ENCODE peak calls at places on chromosomes 2 and 18, in seven cellular contexts. N, K, U, M, J, C and E are unnamed samples. For H4K20me1, the result is how much of the 10 kb centered on the place peaks cover.

GRCh38 chr2:230503798-230504197 is 87.8 kb downstream of the SP100 start:
- DNase-seq in N (no peak), K (no peak), J (peak), C (no peak), U (no peak), M (no peak), E (no peak)

GRCh38 chr2:180607501-180608060 is 372.8 kb upstream of the UBE2E3 start:
- DNase-seq in M (peak), N (no peak), C (no peak), J (no peak), K (no peak), U (no peak), E (no peak)

GRCh38 chr2:55843992-55844345 is 79.6 kb downstream of the EFEMP1 start:
- DNase-seq in U (no peak), J (no peak), M (no peak), N (no peak), K (no peak), C (no peak), E (no peak)

GRCh38 chr18:39655341-39655740 is 2089.7 kb upstream of the CELF4 start:
- DNase-seq in U (no peak), M (no peak), C (no peak), J (no peak), N (no peak), K (no peak), E (no peak)

GRCh38 chr2:12222561-12222960 is 476.1 kb downstream of the LPIN1 start:
- DNase-seq in J (no peak), M (no peak), N (no peak), K (no peak), U (no peak), C (no peak), E (no peak)

GRCh38 chr2:181573140-181573736 is 83.7 kb downstream of the CERKL start:
- DNase-seq in K (peak), C (no peak), J (peak), N (peak), M (peak), U (no peak), E (peak)

GRCh38 chr18:13006731-13007550 is 15.8 kb downstream of the CEP192 start:
- DNase-seq in C (no peak), K (no peak), U (no peak), J (no peak), N (no peak), M (no peak), E (no peak)

GRCh38 chr2:204973546-204974071 is 428.3 kb downstream of the PARD3B start:
- DNase-seq in C (no peak), M (no peak), J (no peak), N (no peak), U (no peak), K (no peak), E (no peak)

GRCh38 chr2:203763425-203764272 is 57.2 kb downstream of the CD28 start:
- DNase-seq in M (no peak), U (no peak), K (no peak), N (no peak), J (no peak), C (no peak), E (no peak)

GRCh38 chr18:54004828-54005227 is 219.6 kb downstream of the MBD2 start:
- DNase-seq in K (no peak), M (peak), N (no peak), U (peak), C (no peak), J (no peak), E (no peak)

GRCh38 chr18:8800041-8800441 is 94.7 kb downstream of the MTCL1 start:
- DNase-seq in U (no peak), M (no peak), J (peak), K (peak), N (no peak), C (no peak), E (peak)

GRCh38 chr2:183037660-183038340 is 457 bp downstream of the NCKAP1 start:
- DNase-seq in U (no peak), J (no peak), N (peak), K (no peak), M (peak), C (peak), E (peak)

GRCh38 chr2:119011162-119011909 is 69.3 kb downstream of the MARCO start:
- DNase-seq in M (peak), J (peak), K (peak), U (peak), C (peak), N (peak), E (peak)

GRCh38 chr18:36658611-36659010 is 170.2 kb downstream of the TPGS2 start:
- DNase-seq in N (no peak), K (no peak), U (no peak), C (no peak), J (no peak), M (no peak), E (no peak)

GRCh38 chr2:45004569-45005181 is 4.6 kb downstream of the SIX2 start:
- DNase-seq in N (no peak), K (no peak), M (no peak), J (peak), U (peak), C (no peak), E (no peak)

GRCh38 chr2:230323385-230324106 is 3.4 kb upstream of the SP140L start:
- DNase-seq in K (no peak), U (no peak), C (peak), J (no peak), N (no peak), M (peak), E (no peak)

GRCh38 chr2:237316339-237316738 is 97.6 kb downstream of the COL6A3 start:
- DNase-seq in C (no peak), J (no peak), U (no peak), K (no peak), N (no peak), M (no peak), E (no peak)

GRCh38 chr2:178829299-178829698 is 22.1 kb upstream of the TTN start:
- DNase-seq in N (no peak), U (no peak), J (peak), K (peak), M (no peak), C (no peak), E (peak)

GRCh38 chr18:74139888-74140287 is 7.7 kb downstream of the FBXO15 start:
- DNase-seq in N (no peak), U (no peak), J (peak), M (no peak), C (peak), K (peak), E (peak)

GRCh38 chr2:3398837-3399236 is 19.3 kb downstream of the TRAPPC12 start:
- DNase-seq in M (no peak), C (no peak), U (no peak), N (no peak), K (no peak), J (no peak), E (no peak)

GRCh38 chr18:58515175-58515574 is 113.7 kb downstream of the ALPK2 start:
- DNase-seq in J (no peak), C (no peak), N (no peak), M (no peak), K (no peak), U (peak), E (no peak)

GRCh38 chr2:132550285-132550684 is 119.7 kb downstream of the LYPD1 start:
- DNase-seq in N (no peak), U (no peak), J (no peak), M (no peak), K (no peak), C (no peak), E (no peak)

GRCh38 chr2:134258684-134259408 is 5.0 kb downstream of the MGAT5 start:
- DNase-seq in K (no peak), N (no peak), J (no peak), U (no peak), C (no peak), M (no peak), E (no peak)

GRCh38 chr2:240820014-240820606 is at the start of gene KIF1A:
- DNase-seq in U (peak), M (no peak), N (no peak), J (no peak), C (no peak), K (no peak), E (no peak)

GRCh38 chr2:203690110-203691047 is 16.1 kb upstream of the CD28 start:
- DNase-seq in C (no peak), M (no peak), K (no peak), U (no peak), J (peak), N (no peak), E (no peak)

GRCh38 chr2:75320893-75321292 is 121.6 kb upstream of the TACR1 start:
- DNase-seq in C (no peak), J (peak), M (no peak), N (no peak), K (no peak), U (no peak), E (no peak)

GRCh38 chr2:10124538-10125045 is 2.1 kb downstream of the RRM2 start:
- DNase-seq in N (peak), K (peak), C (no peak), U (no peak), J (peak), M (peak), E (peak)

GRCh38 chr2:31170071-31170698 is 31.9 kb upstream of the GALNT14 start:
- DNase-seq in U (peak), C (peak), K (peak), N (peak), M (peak), J (peak), E (peak)

GRCh38 chr2:228657807-228658402 is 476.4 kb upstream of the SPHKAP start:
- DNase-seq in K (peak), M (peak), J (peak), C (no peak), N (peak), U (no peak), E (peak)

DNA sequence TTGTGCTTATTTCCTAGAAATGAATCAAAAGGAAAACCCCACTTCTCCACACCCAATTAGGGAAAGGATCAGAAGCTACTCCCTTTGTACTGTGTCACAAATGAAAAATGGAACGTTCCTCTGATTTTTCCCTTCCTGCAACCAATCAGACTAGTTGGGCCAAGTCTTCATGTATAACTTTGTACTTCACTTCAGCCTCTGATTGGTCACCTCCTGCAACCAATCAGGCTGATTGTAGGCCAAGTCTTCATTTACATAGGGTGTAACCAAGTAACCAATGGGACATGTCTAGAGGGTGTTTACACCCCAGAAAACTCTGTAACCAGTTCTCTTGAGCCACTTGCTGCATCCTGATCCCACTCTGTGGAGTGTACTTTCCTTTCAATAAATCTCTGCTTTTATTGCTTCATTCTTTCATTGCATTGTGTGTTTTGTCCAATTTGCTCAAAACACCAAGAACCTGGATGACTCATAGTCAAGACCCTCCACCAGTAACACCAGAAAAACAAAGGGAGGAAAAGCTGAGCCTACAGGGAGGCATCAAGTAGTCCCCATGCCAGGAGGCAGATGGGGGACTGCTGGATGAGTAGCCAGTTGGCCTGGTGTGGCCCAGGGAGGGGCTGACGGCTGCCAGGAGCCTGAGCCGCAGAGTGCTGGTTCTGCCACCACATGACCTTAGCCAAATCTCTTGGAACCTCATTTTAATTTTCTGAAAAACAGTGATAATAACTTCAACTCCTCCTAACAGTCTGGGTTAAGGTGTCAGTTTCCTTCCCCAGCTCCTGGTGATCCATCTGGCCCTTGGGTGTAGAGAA is 46.1 kb downstream of the SOWAHC start:
- DNase-seq in U (no peak), J (no peak), K (no peak), N (no peak), M (peak), C (no peak), E (no peak)
- H3K4me2 ChIP-seq in U (no peak), J (no peak), K (no peak), N (no peak), M (peak), C (no peak), E (no peak)

GRCh38 chr2:32356735-32357544 is at the start of gene BIRC6:
- DNase-seq in U (peak), K (peak), J (peak), C (peak), M (peak), N (peak), E (peak)

GRCh38 chr2:32355976-32356734 is 668 bp upstream of the BIRC6 start:
- DNase-seq in C (no peak), J (no peak), M (no peak), U (no peak), N (no peak), K (no peak), E (peak)

GRCh38 chr2:32360416-32360815 is 3.6 kb downstream of the BIRC6 start:
- DNase-seq in U (no peak), K (peak), J (peak), N (no peak), M (no peak), C (no peak), E (peak)

GRCh38 chr2:32363588-32363987 is 6.8 kb downstream of the BIRC6 start:
- DNase-seq in K (peak), M (no peak), J (no peak), C (no peak), U (no peak), N (no peak), E (no peak)

GRCh38 chr2:32357545-32358482 is 991 bp downstream of the BIRC6 start:
- DNase-seq in K (peak), C (peak), J (peak), N (peak), M (peak), U (peak), E (peak)
- H4K20me1 ChIP-seq in K (under half), C (under half), J (half or more), N (under half), M (under half), U (under half), E (under half)

GRCh38 chr2:127753374-127753773 is 52.1 kb downstream of the SFT2D3 start:
- DNase-seq in U (no peak), K (no peak), M (no peak), N (no peak), C (no peak), J (no peak), E (no peak)

GRCh38 chr2:127743477-127744026 is 42.3 kb downstream of the SFT2D3 start:
- DNase-seq in M (no peak), N (no peak), K (no peak), C (no peak), J (no peak), U (no peak), E (no peak)

GRCh38 chr2:127747621-127748020 is 46.3 kb downstream of the SFT2D3 start:
- DNase-seq in K (no peak), U (no peak), M (no peak), N (no peak), C (no peak), J (no peak), E (no peak)
- TF ChIP-seq CTCF in K (no peak), U (no peak), M (no peak), N (no peak), C (no peak), J (no peak), E (no peak)

DNA sequence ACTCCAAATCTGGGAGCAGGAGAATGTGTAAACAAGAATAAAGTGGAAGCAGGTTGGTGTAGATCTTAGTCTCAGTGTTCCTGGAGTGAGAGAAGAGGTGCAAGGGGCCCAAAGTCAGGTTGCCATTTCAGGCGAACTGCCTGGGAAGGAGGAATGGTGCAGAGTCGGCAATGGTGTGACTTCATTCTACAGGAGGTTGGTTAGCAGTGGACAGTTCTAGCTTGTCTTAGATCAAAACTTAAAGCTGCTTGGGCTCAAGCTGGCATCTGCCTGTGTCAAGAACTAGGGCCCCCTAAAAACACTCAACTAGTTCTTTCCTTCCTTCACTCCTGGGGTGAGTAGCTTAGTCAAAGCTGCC is 3.5 kb downstream of the STK16 start:
- DNase-seq in K (no peak), N (no peak), J (no peak), M (no peak), C (no peak), U (no peak), E (no peak)
- H3K4me2 ChIP-seq in K (no peak), N (peak), J (peak), M (peak), C (no peak), U (no peak), E (peak)

GRCh38 chr18:77019641-77020040 is 112.9 kb downstream of the MBP start:
- DNase-seq in K (no peak), C (no peak), N (no peak), M (no peak), J (no peak), U (no peak), E (no peak)

GRCh38 chr18:77015176-77015575 is 117.4 kb downstream of the MBP start:
- DNase-seq in M (no peak), U (no peak), K (peak), J (no peak), N (no peak), C (no peak), E (no peak)

GRCh38 chr18:77016133-77016839 is 116.3 kb downstream of the MBP start:
- DNase-seq in C (no peak), K (no peak), J (no peak), M (no peak), U (no peak), N (no peak), E (no peak)

GRCh38 chr18:77016936-77017335 is 115.6 kb downstream of the MBP start:
- DNase-seq in K (no peak), U (no peak), J (no peak), M (no peak), C (no peak), N (no peak), E (no peak)

GRCh38 chr18:77017355-77017754 is 115.2 kb downstream of the MBP start:
- DNase-seq in M (no peak), N (no peak), C (no peak), U (no peak), K (no peak), J (no peak), E (no peak)
- H4K20me1 ChIP-seq in M (under half), N (under half), C (under half), U (under half), K (under half), J (under half), E (under half)